ENCODE peak calls at places on chromosomes 13 and 19, in four cellular contexts. B is WERI-Rb-1, S is GM23248, O is fibroblast of mammary gland. C is an unnamed sample.

GRCh38 chr19:50058425-50058824 is 32.6 kb downstream of the ZNF473 start:
- DNase-seq in S (no peak), B (no peak), O (no peak), C (no peak)

GRCh38 chr19:46983097-46983496 is 36.5 kb upstream of the NPAS1 start:
- DNase-seq in S (no peak), B (no peak), O (no peak), C (no peak)

GRCh38 chr13:111423168-111423785 is 102.8 kb downstream of the TEX29 start:
- DNase-seq in B (no peak), O (no peak), S (no peak), C (no peak)

GRCh38 chr13:22960827-22961226 is 220.0 kb upstream of the SGCG start:
- DNase-seq in B (no peak), S (no peak), O (no peak), C (peak; percentile 26)

GRCh38 chr13:98180092-98180491 is 3.0 kb upstream of the RNF113B start:
- DNase-seq in O (peak; percentile 28), S (no peak), B (no peak), C (no peak)

GRCh38 chr19:28878862-28879566 is 333.9 kb downstream of the UQCRFS1 start:
- DNase-seq in B (peak; percentile 55), S (peak; percentile 83), O (peak; percentile 75), C (peak; percentile 81)

GRCh38 chr13:51148223-51148951 is 37.3 kb upstream of the C13orf42 start:
- DNase-seq in O (no peak), B (peak; percentile 19), S (no peak), C (peak; percentile 99)

GRCh38 chr13:110132178-110132975 is 174.6 kb downstream of the COL4A1 start:
- DNase-seq in O (no peak), B (no peak), S (peak; percentile 55), C (peak; percentile 73)

GRCh38 chr19:46579286-46579944 is 21.7 kb upstream of the CALM3 start:
- DNase-seq in S (peak; percentile 44), O (no peak), B (no peak), C (peak; percentile 81)

GRCh38 chr19:6271251-6271650 is 8.5 kb downstream of the MLLT1 start:
- DNase-seq in B (peak; percentile 52), S (peak; percentile 67), O (peak; percentile 57), C (peak; percentile 80)

GRCh38 chr19:7898967-7899366 is 4.7 kb upstream of the MAP2K7 start:
- DNase-seq in S (no peak), B (no peak), O (no peak), C (no peak)

GRCh38 chr19:16714702-16715294 is 4.8 kb upstream of the NWD1 start:
- DNase-seq in B (peak; percentile 61), S (peak; percentile 39), O (peak; percentile 42), C (peak; percentile 91)

GRCh38 chr13:76886005-76886291 is 257 bp downstream of the KCTD12 start:
- DNase-seq in S (no peak), O (no peak), B (no peak), C (no peak)

GRCh38 chr19:367561-367960 is 23.0 kb upstream of the MIER2 start:
- DNase-seq in B (no peak), S (no peak), O (no peak), C (peak; percentile 10)

GRCh38 chr19:37594982-37595382 is 306 bp downstream of the ZNF540 start:
- DNase-seq in B (peak; percentile 47), O (peak; percentile 55), S (peak; percentile 80), C (no peak)

GRCh38 chr13:21402586-21403307 is 56.4 kb downstream of the ZDHHC20 start:
- DNase-seq in O (peak; percentile 73), B (no peak), S (peak; percentile 75), C (no peak)

GRCh38 chr13:97043302-97043701 is 49.0 kb upstream of the OXGR1 start:
- DNase-seq in B (no peak), O (peak; percentile 96), S (peak; percentile 84), C (no peak)

GRCh38 chr13:44918323-44919102 is 70.8 kb downstream of the NUFIP1 start:
- DNase-seq in B (peak; percentile 92), S (peak; percentile 98), O (peak; percentile 97), C (peak; percentile 96)

GRCh38 chr13:71634605-71635443 is 232.2 kb downstream of the DACH1 start:
- DNase-seq in B (no peak), O (no peak), S (no peak), C (no peak)

GRCh38 chr13:84126671-84127171 is 244.4 kb upstream of the SLITRK1 start:
- DNase-seq in B (no peak), O (no peak), S (no peak), C (no peak)

GRCh38 chr13:99085139-99085845 is 107.4 kb upstream of the DOCK9 start:
- DNase-seq in S (peak; percentile 36), B (no peak), O (no peak), C (peak; percentile 66)

DNA sequence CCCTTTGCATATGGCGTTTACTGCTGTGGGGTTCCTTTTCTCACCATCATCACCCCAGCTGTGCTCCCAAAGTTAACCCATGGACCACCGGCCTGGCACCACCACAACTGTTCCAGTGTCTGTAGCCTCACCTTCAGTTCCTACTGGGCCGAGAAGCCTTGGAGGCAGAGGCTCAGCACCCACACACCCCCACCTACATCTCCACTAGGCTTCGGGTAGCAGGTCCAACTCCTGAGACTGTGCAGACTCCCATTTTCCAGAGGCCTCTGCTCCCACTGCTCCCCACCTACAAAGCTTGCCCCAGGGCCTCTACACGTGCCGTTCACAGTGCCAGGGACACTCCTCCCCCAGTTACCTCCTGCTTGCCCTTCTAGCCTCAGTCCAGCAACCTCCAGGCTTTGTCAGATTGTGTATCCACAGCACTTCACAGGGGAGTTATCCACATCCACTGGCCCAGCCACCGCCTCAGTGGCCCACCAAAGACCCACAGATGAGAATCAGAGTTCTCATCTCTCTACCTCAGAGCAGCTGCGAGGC is 14.1 kb downstream of the SLC27A5 start:
- DNase-seq in B (no peak), O (no peak), S (no peak), C (no peak)
- H3K4me3 ChIP-seq in B (no peak overlapping the region), O (no peak overlapping the region), S (no peak overlapping the region), C (no peak overlapping the region)

GRCh38 chr13:108346376-108346775 is 76.9 kb downstream of the TNFSF13B start:
- DNase-seq in O (no peak), B (no peak), S (no peak), C (peak; percentile 63)

GRCh38 chr13:108342369-108343289 is 73.1 kb downstream of the TNFSF13B start:
- DNase-seq in O (peak; percentile 50), S (peak; percentile 55), B (no peak), C (no peak)

GRCh38 chr13:108349269-108349668 is 79.8 kb downstream of the TNFSF13B start:
- DNase-seq in B (no peak), O (no peak), S (no peak), C (no peak)

DNA sequence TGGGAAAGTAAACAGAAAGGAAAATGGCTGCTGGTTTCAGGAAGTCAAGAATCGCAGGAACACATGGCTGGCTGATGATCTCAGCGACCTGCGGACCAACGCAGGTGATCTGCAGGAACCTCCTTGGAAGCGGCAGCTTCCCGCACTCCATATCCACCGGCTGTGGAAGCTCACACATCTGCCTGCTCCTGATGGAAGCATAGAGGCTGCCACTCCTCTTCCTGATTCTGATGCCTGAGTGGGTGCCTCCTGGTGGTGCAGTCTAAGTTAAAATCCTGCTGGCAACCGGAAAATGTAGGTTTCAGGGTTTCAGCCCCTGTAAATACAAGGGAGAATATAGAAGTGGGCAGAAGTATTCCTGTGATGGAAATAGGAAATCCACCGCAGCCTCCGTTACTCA is 75.5 kb downstream of the TNFSF13B start:
- DNase-seq in S (no peak), B (no peak), O (no peak), C (peak; percentile 67)
- H3K4me3 ChIP-seq in S (no peak overlapping the region), B (no peak overlapping the region), O (no peak overlapping the region), C (no peak overlapping the region)

GRCh38 chr19:18131841-18132596 is 20.9 kb upstream of the PIK3R2 start:
- DNase-seq in B (peak; percentile 79), O (no peak), S (no peak), C (peak; percentile 83)

GRCh38 chr19:18137242-18137641 is 15.7 kb upstream of the PIK3R2 start:
- DNase-seq in O (no peak), S (no peak), B (no peak), C (no peak)

GRCh38 chr19:18140473-18140872 is 12.5 kb upstream of the PIK3R2 start:
- DNase-seq in O (no peak), B (no peak), S (no peak), C (no peak)

GRCh38 chr19:18141031-18141430 is 11.9 kb upstream of the PIK3R2 start:
- DNase-seq in B (no peak), S (peak; percentile 31), O (peak; percentile 33), C (no peak)

DNA sequence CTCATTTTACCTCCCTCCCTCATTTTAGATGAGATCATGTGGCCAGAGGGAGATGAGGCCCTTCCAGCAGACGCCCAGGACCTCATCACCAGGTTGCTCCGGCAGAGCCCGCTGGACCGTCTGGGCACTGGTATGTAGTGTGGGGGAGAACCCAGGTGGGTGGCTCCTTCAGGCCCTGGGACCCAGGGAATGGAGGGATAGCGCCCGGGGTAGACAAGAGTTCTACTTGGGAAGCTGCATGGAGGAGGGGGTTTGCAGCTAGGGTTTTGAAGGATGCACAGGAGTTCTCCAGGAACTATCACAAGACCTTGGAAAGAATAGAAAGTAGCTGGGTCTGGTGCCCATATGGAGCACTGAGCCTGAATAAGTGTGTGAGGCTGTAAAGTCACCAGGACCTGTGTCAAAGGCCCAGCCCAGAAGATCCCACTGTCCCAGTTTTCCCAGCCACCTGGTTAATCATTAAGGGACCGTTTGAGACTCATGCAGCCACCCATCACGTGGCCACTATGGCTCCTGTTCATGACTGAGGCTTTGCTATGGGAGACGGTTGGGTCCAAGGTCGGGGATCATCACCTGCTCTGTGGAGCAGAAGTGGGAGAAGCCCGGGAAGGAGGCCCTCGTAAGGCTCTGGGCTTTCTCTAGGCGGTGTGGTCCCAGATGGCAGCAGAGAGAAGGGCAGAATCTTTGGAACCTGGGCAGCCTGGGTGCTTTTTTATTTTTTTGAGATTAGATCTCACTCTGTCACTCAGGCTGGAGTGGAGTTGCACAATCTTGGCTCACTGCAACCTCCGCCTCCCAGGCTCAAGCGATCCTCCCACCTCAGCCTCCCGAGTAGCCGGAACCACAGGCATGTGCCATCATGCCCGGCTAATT is 17.0 kb upstream of the PIK3R2 start:
- DNase-seq in O (no peak), B (no peak), S (no peak), C (no peak)
- H3K4me3 ChIP-seq in O (no peak overlapping the region), B (no peak overlapping the region), S (no peak overlapping the region), C (no peak overlapping the region)

DNA sequence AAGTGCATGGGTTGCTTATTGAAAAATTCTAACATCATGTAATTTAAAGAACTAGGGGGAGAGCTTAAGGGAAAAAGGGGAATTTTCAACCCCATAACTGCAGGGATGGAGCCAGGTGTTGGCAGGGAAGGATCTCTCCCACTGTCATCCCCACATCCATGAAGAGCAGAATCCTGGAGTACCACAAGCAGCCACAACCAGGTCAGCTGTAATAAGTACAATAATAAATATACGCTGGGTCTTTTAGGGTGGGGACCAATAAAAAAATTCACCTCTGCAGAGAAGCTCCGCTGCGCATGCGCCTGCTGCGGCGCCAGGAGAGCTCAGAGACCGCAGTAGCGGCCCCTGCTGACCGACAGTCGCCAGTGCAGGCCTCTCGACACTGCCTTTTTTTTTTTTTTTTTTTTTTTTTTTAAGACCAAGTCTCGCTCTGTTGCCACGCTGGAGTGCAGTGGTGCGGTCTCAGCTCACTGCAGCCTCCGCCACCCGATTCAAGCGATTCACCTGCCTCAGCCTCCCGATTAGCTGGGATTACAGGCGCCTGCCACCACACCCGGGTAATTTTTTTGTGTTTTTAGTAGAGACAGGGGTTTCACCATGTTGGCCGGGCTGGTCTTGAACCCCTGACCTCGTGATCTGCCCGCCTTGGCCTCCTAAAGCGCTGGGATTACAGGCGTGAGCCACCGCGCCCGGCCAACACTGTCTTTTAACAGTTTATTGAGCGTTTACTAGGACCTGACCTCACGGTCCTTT is 2.5 kb upstream of the EEF2 start:
- DNase-seq in B (peak; percentile 82), O (peak; percentile 78), S (peak; percentile 88), C (peak; percentile 92)
- H3K4me3 ChIP-seq in B (peak overlapping the region; percentile 98), O (peak overlapping the region; percentile 27), S (peak overlapping the region; percentile 97), C (peak overlapping the region; percentile 93)